ENCODE peak calls at places on chromosomes 12 and 14, in five cellular contexts. D, Q, W, G and S are unnamed samples.

GRCh38 chr14:99273025-99273723 is 1.2 kb upstream of the BCL11B start:
- DNase-seq in G (peak; percentile 87), Q (no peak), D (no peak), W (no peak), S (peak; percentile 13)

GRCh38 chr12:100716658-100716948 is 78.0 kb upstream of the ANO4 start:
- DNase-seq in G (no peak), Q (peak; percentile 3), W (no peak), D (no peak), S (peak; percentile 3)

GRCh38 chr12:6249580-6249979 is 49.4 kb downstream of the CD9 start:
- DNase-seq in G (no peak), W (no peak), D (no peak), Q (no peak), S (no peak)

GRCh38 chr12:63394349-63394748 is 243.3 kb upstream of the AVPR1A start:
- DNase-seq in D (no peak), Q (no peak), G (no peak), W (no peak), S (no peak)

GRCh38 chr12:90940872-90941499 is 14.0 kb downstream of the CCER1 start:
- DNase-seq in Q (peak; percentile 74), G (no peak), D (peak; percentile 39), W (no peak), S (peak; percentile 49)

GRCh38 chr12:62032838-62033237 is 227.4 kb upstream of the USP15 start:
- DNase-seq in D (no peak), Q (no peak), W (no peak), G (no peak), S (no peak)

GRCh38 chr12:88810806-88811205 is 230.5 kb upstream of the KITLG start:
- DNase-seq in W (no peak), G (no peak), D (no peak), Q (no peak), S (no peak)

GRCh38 chr14:80926706-80927384 is 14.7 kb downstream of the CEP128 start:
- DNase-seq in Q (peak; percentile 41), W (no peak), G (no peak), D (no peak), S (peak; percentile 66)

GRCh38 chr12:53049582-53050318 is at the start of gene TNS2:
- DNase-seq in Q (no peak), D (no peak), G (peak; percentile 75), W (peak; percentile 95), S (peak; percentile 89)

GRCh38 chr12:50234347-50234746 is 49.0 kb downstream of the LIMA1 start:
- DNase-seq in Q (no peak), W (no peak), G (peak; percentile 69), D (no peak), S (peak; percentile 49)

GRCh38 chr14:56422703-56423213 is 156.8 kb upstream of the TMEM260 start:
- DNase-seq in Q (peak; percentile 78), D (peak; percentile 91), W (peak; percentile 74), G (peak; percentile 42), S (peak; percentile 85)

GRCh38 chr12:39619316-39619659 is 315 bp downstream of the ABCD2 start:
- DNase-seq in D (no peak), Q (no peak), W (no peak), G (no peak), S (no peak)

GRCh38 chr12:4107911-4108697 is 165.5 kb upstream of the CCND2 start:
- DNase-seq in Q (no peak), W (no peak), D (no peak), G (no peak), S (no peak)

GRCh38 chr12:127270193-127270592 is 996.8 kb upstream of the TMEM132C start:
- DNase-seq in G (no peak), D (no peak), Q (peak; percentile 53), W (no peak), S (peak; percentile 95)

GRCh38 chr14:104885973-104886689 is 21.1 kb downstream of the CEP170B start:
- DNase-seq in D (no peak), W (peak; percentile 62), G (no peak), Q (no peak), S (no peak)

GRCh38 chr12:70721216-70721615 is 84.0 kb upstream of the PTPRB start:
- DNase-seq in G (no peak), W (no peak), Q (no peak), D (no peak), S (no peak)

GRCh38 chr12:70721958-70722357 is 84.7 kb upstream of the PTPRB start:
- DNase-seq in W (no peak), D (no peak), Q (no peak), G (no peak), S (no peak)

GRCh38 chr12:70722584-70723343 is 85.5 kb upstream of the PTPRB start:
- DNase-seq in W (no peak), D (no peak), G (no peak), Q (no peak), S (no peak)

GRCh38 chr12:70719084-70719483 is 81.9 kb upstream of the PTPRB start:
- DNase-seq in G (no peak), D (no peak), W (no peak), Q (peak; percentile 6), S (no peak)

DNA sequence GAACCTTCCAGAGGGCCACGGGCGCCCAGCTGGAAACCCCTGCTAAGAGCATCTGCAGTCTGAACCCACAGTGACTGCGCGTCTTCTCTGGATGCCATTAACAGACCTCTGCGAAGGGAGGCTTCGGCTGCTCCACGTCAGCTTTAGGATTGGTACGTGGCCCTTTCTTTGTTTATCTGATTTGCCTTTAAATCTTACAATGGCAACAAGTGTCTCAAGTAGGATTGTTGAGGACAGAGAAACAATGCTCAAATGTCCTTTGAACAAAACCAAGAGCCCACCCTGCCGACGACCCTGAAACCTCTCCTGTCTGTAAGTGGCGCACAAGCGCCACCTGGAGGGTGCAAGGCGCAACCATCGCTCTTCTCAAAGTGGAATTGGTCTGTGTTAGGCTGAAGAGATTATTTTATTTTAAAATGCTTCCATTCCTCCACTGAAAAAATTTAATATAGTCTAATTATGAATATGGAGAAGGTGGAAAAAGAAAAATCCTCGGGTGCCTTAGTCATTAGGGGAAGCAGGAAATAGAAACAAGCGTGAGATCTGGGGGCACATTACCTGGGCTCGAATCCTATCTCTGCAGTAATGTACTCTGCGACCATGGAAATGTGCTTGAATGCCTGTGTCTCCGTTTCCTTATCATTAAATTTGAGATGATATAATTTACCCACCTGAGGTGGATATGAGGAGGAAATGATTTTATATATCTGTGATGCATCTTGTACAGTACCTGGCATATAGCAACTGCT is 82.6 kb upstream of the PTPRB start:
- DNase-seq in Q (peak; percentile 62), G (peak; percentile 38), W (no peak), D (no peak), S (peak; percentile 71)
- H3K4me3 ChIP-seq in Q (peak overlapping the region; percentile 32), G (no peak overlapping the region), W (peak overlapping the region; percentile 1), D (no peak overlapping the region), S (peak overlapping the region; percentile 52)

GRCh38 chr14:22403286-22403685 is 185.7 kb downstream of the DAD1 start:
- DNase-seq in Q (peak; percentile 51), D (no peak), W (no peak), G (no peak), S (no peak)

GRCh38 chr14:22397338-22397737 is 191.7 kb downstream of the DAD1 start:
- DNase-seq in D (no peak), G (no peak), W (no peak), Q (no peak), S (no peak)

GRCh38 chr14:22400590-22401259 is 188.3 kb downstream of the DAD1 start:
- DNase-seq in D (no peak), W (no peak), G (no peak), Q (peak; percentile 64), S (no peak)

GRCh38 chr14:22395803-22396202 is 193.2 kb downstream of the DAD1 start:
- DNase-seq in G (no peak), Q (no peak), D (no peak), W (no peak), S (no peak)

GRCh38 chr14:22399776-22400175 is 189.2 kb downstream of the DAD1 start:
- DNase-seq in G (no peak), Q (no peak), D (no peak), W (no peak), S (no peak)
- TF ChIP-seq CTCF in G (no peak), Q (no peak), D (no peak), W (no peak), S (no peak)

GRCh38 chr12:75509621-75510020 is 1.8 kb downstream of the KRR1 start:
- DNase-seq in D (no peak), W (no peak), G (no peak), Q (no peak), S (no peak)
- H3K4me3 ChIP-seq in D (peak overlapping the region; percentile 93), W (no peak overlapping the region), G (no peak overlapping the region), Q (no peak overlapping the region), S (no peak overlapping the region)

GRCh38 chr12:57110189-57111045 is 745 bp downstream of the STAT6 start:
- DNase-seq in Q (no peak), G (peak; percentile 89), W (peak; percentile 90), D (no peak), S (peak; percentile 63)
- TF ChIP-seq CTCF in Q (no peak), G (no peak), W (peak; percentile 11), D (no peak), S (no peak)

DNA sequence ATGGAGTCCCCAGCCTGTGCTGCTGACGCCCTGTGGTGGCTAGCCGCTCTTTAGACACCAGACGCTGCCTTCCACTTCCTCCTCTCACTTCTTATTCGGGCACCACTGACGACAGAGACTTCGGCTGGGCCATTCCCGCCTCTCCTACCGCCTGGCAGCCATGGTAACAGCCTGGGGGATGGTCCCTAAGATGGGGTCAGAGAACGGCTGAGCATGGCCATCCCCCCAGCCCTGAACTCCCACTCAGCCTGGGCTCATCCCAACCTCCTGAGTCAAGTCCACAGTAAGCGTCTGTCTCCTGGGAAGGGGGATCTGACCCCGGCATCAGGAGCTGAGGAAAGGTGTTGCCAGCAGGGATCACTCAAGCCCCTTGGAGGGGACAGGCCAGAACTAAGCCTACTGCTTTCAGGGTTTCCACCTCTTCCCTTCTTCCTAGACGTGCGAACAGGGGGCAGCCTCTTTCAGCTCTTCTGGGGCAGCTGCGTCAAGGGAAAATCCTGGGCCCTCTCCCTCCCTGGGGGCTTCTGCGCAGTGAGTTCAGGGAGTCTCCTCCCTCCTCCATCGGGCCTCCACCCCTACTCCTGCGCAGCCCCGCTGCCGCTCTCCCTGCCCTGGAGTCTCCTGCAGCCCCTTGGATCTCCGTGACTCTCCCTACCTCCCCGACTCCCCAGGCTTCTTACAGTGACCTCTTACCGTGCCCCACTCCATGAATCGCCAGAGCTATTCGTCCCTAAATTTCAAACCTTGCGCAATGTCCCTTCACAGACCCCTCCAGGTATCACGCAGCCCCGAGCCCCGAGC is 643 bp upstream of the TAMALIN start:
- DNase-seq in W (peak; percentile 85), G (peak; percentile 53), Q (no peak), D (no peak), S (no peak)
- H3K4me3 ChIP-seq in W (peak overlapping the region; percentile 57), G (peak overlapping the region; percentile 58), Q (no peak overlapping the region), D (no peak overlapping the region), S (peak overlapping the region; percentile 44)

GRCh38 chr14:103715052-103716000 is at the start of the genes XRCC3 and ZFYVE21:
- DNase-seq in Q (peak; percentile 100), D (peak; percentile 98), G (peak; percentile 100), W (peak; percentile 100), S (peak; percentile 99)

GRCh38 chr14:103718572-103718971 is 3.0 kb downstream of the ZFYVE21 start:
- DNase-seq in G (no peak), W (no peak), Q (peak; percentile 65), D (no peak), S (no peak)

GRCh38 chr14:103714063-103714724 is 1.1 kb downstream of the XRCC3 start:
- DNase-seq in G (no peak), W (no peak), D (no peak), Q (no peak), S (no peak)

GRCh38 chr14:103716091-103716801 is 636 bp downstream of the ZFYVE21 start:
- DNase-seq in W (no peak), Q (no peak), G (peak; percentile 59), D (no peak), S (peak; percentile 63)

GRCh38 chr14:103716899-103717411 is 1.3 kb downstream of the ZFYVE21 start:
- DNase-seq in G (no peak), W (no peak), D (no peak), Q (no peak), S (no peak)
- TF ChIP-seq CTCF in G (no peak), W (no peak), D (no peak), Q (no peak), S (no peak)

GRCh38 chr12:109461846-109462766 is 15.0 kb downstream of the KCTD10 start:
- DNase-seq in W (peak; percentile 93), D (peak; percentile 42), Q (peak; percentile 95), G (peak; percentile 81), S (peak; percentile 99)
- H3K4me3 ChIP-seq in W (no peak overlapping the region), D (no peak overlapping the region), Q (no peak overlapping the region), G (no peak overlapping the region), S (peak overlapping the region; percentile 20)